ENCODE peak calls at places on chromosomes 13 and 19, in four cellular contexts. L is foreskin fibroblast, A is tibial artery, O is fibroblast of the aortic adventitia. T is an unnamed sample.

GRCh38 chr19:21358768-21359451 is at the start of gene ZNF738:
- DNase-seq in L (peak), A (peak), O (peak), T (peak)

GRCh38 chr13:73776137-73776785 is 357.9 kb downstream of the KLF12 start:
- DNase-seq in L (no peak), A (no peak), O (peak), T (no peak)

GRCh38 chr19:10013834-10014618 is 743 bp downstream of the RDH8 start:
- DNase-seq in L (no peak), A (no peak), O (no peak), T (no peak)

GRCh38 chr13:105177265-105177900 is 1358.1 kb downstream of the EFNB2 start:
- DNase-seq in L (no peak), A (no peak), O (no peak), T (no peak)

GRCh38 chr19:29880498-29881081 is 61.4 kb upstream of the URI1 start:
- DNase-seq in L (no peak), A (no peak), O (no peak), T (no peak)

GRCh38 chr13:23901365-23901764 is 4.1 kb upstream of the C1QTNF9B start:
- DNase-seq in L (peak), A (no peak), O (no peak), T (no peak)

GRCh38 chr13:52141299-52141698 is 12.4 kb upstream of the NEK5 start:
- DNase-seq in L (no peak), A (no peak), O (no peak), T (no peak)

GRCh38 chr19:39230096-39230764 is 14.6 kb downstream of the IFNL3 start:
- DNase-seq in L (no peak), A (no peak), O (no peak), T (no peak)

GRCh38 chr19:38266981-38267597 is 2.7 kb downstream of the SPINT2 start:
- DNase-seq in L (no peak), A (no peak), O (peak), T (no peak)

GRCh38 chr13:27605610-27606200 is 14.6 kb downstream of the LNX2 start:
- DNase-seq in L (no peak), A (no peak), O (peak), T (no peak)

GRCh38 chr19:14632286-14632685 is 42.4 kb downstream of the ADGRE3 start:
- DNase-seq in L (peak), A (no peak), O (peak), T (no peak)

GRCh38 chr13:44434441-44435141 is 61.0 kb downstream of the SERP2 start:
- DNase-seq in L (no peak), A (no peak), O (no peak), T (no peak)

GRCh38 chr13:73542446-73542845 is 483.6 kb downstream of the KLF5 start:
- DNase-seq in L (no peak), A (no peak), O (no peak), T (no peak)

GRCh38 chr13:80840313-80840976 is 499.5 kb upstream of the SPRY2 start:
- DNase-seq in L (peak), A (peak), O (peak), T (no peak)

GRCh38 chr19:40588926-40589569 is 12.1 kb upstream of the LTBP4 start:
- DNase-seq in L (no peak), A (no peak), O (no peak), T (no peak)

DNA sequence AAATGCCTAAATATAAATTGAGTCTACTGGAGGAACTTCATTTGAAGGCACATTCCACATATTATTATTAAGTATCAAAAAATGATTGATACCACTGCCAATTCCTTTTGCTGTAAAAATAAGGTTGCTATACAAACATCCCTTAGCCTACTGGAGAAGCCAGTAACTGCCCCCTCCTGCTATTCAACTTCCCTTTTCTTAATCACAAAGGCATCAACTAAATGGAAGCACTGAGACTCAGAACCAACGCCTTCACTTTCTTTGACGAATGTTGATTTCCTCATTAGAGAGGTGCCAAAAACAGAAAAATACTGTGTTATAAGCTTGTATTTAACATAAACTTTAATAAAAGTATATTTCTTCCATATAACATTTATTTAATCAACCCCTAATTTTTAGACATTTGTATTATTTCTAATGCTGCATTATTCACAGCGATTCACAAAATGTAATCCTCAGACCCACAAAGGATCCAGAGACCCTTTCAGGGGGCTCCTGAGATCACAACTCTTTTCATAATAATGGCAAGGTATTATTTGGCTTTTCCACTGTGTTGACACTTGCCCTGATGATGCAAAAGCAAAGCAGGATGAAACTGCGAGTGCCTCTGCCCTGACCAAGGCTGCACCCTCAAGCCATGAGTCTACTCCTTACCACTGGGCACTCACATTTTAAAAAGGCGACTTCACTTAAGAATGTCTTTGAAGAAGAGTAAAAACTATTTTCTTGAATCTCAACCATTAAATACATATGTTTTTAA is 11.6 kb downstream of the ELF1 start:
- DNase-seq in L (no peak), A (no peak), O (no peak), T (no peak)
- TF ChIP-seq CTCF in L (no peak), A (no peak), O (no peak), T (no peak)

DNA sequence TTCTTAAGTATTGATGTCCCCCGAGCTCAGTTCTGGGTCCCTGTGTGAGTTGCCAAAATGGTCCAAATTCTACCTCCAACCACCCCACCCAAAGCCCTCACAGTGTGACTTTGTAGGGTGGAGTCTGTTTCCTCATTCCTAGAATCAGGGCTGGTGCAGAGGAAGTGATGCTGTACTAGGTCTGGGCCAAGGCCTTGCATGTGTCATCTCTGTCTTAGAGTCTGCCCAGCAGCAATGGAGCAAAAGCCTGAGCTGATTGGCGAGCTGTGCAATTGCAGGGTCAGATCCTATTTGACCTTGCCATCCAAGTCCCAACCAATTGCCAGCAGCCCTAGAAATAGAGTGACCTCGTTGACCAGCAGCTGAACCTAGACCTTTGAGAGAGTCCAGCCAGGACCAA is 97.0 kb upstream of the ANKRD10 start:
- DNase-seq in L (peak), A (no peak), O (peak), T (no peak)
- TF ChIP-seq CTCF in L (no peak), A (no peak), O (no peak), T (no peak)

GRCh38 chr13:96141032-96141431 is 51.1 kb downstream of the HS6ST3 start:
- DNase-seq in L (peak), A (no peak), O (peak), T (no peak)
- TF ChIP-seq CTCF in L (no peak), A (no peak), O (peak), T (peak)

GRCh38 chr19:54029930-54030490 is 33.7 kb downstream of the VSTM1 start:
- DNase-seq in L (peak), A (peak), O (peak), T (no peak)

GRCh38 chr19:54035215-54036178 is 28.2 kb downstream of the VSTM1 start:
- DNase-seq in L (peak), A (no peak), O (peak), T (no peak)

GRCh38 chr19:54026656-54027055 is 35.2 kb downstream of the CACNG6 start:
- DNase-seq in L (no peak), A (no peak), O (no peak), T (no peak)

DNA sequence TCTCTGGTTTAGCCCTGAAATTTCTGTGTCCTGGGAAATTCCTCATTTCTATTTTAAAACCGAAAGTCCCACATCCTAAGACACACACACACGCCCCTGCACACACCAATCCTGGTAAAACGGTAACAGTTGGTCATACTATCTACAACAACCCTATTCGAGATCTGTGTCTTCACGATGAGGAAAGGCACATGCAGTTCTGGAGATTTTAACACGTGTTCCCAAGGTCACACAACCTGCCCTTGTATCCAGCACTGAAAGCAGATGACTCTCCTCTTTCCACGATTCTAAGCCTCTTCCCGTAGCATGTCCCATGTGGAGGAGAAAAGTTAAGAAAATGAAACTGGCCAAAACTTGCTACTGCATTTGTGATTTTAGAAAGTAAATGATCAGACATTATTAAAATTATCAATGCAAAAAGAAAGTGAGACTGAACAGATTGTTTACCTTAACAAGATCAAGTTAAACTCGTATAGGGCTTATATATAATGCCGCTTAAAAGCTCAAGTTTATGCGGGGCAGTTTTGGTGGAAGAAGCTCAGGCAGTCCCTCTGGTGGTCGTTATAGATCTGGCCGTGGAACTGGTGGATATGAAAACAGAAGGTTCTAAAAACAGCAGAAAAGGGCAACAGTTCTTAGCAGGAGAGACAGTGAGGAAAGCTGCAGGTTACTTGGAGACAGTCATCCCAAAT is 32.7 kb downstream of the VSTM1 start:
- DNase-seq in L (peak), A (no peak), O (peak), T (no peak)
- TF ChIP-seq CTCF in L (peak), A (no peak), O (peak), T (peak)

DNA sequence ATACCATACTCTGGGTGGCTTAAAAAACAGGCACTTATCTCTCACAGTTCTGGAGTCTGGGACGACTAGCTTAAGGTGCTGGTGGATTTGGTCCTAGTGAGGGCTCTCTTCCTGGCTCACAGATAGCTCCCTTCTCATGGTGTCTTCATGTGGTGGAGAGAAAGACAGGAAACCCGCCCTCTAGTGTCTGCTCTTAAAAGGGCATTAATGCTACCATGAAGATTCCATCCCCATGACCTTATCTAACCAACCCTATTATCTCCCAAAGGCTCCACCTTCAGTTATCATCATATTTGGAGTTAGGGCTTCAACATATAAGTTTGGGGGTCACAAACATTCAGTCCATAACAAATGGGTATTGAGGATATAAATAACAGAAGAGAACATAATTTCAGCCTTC is 139.4 kb downstream of the HS6ST3 start:
- DNase-seq in L (no peak), A (no peak), O (peak), T (no peak)
- TF ChIP-seq CTCF in L (peak), A (no peak), O (peak), T (peak)

T was measured in osteocyte.